ENCODE peak calls at places on chromosomes 12 and 14, in five cellular contexts. One of them, this sample, is unnamed.

GRCh38 chr12:51004504-51004903 is 21.7 kb downstream of the SLC11A2 start:
- DNase-seq in left lung: no peak
- DNase-seq in testis: no peak
- DNase-seq in CD8-positive, alpha-beta T cell: no peak
- DNase-seq in left ventricle myocardium inferior: no peak
- DNase-seq in this sample: no peak

GRCh38 chr12:131795688-131796410 is 32.3 kb upstream of the MMP17 start:
- DNase-seq in testis: no peak
- DNase-seq in left ventricle myocardium inferior: no peak
- DNase-seq in CD8-positive, alpha-beta T cell: no peak
- DNase-seq in left lung: peak; percentile 72
- DNase-seq in this sample: no peak

GRCh38 chr14:36975834-36976233 is 196.6 kb downstream of the SLC25A21 start:
- DNase-seq in CD8-positive, alpha-beta T cell: no peak
- DNase-seq in left lung: no peak
- DNase-seq in testis: no peak
- DNase-seq in left ventricle myocardium inferior: no peak
- DNase-seq in this sample: no peak

GRCh38 chr12:108647199-108647935 is 13.7 kb upstream of the SELPLG start:
- DNase-seq in CD8-positive, alpha-beta T cell: no peak
- DNase-seq in testis: no peak
- DNase-seq in left lung: no peak
- DNase-seq in left ventricle myocardium inferior: no peak
- DNase-seq in this sample: no peak

GRCh38 chr12:51911788-51912711 is 4.7 kb downstream of the ACVRL1 start:
- DNase-seq in testis: no peak
- DNase-seq in left ventricle myocardium inferior: no peak
- DNase-seq in CD8-positive, alpha-beta T cell: no peak
- DNase-seq in left lung: no peak
- DNase-seq in this sample: peak; percentile 45

GRCh38 chr12:31029916-31030562 is 43.6 kb upstream of the DDX11 start:
- DNase-seq in CD8-positive, alpha-beta T cell: no peak
- DNase-seq in left ventricle myocardium inferior: peak; percentile 69
- DNase-seq in left lung: peak; percentile 13
- DNase-seq in testis: peak; percentile 42
- DNase-seq in this sample: no peak

GRCh38 chr14:54942913-54943312 is 40.3 kb upstream of the GCH1 start:
- DNase-seq in testis: no peak
- DNase-seq in CD8-positive, alpha-beta T cell: no peak
- DNase-seq in left ventricle myocardium inferior: no peak
- DNase-seq in left lung: no peak
- DNase-seq in this sample: no peak

GRCh38 chr12:70741266-70741665 is 104.0 kb upstream of the PTPRB start:
- DNase-seq in left ventricle myocardium inferior: no peak
- DNase-seq in left lung: no peak
- DNase-seq in testis: no peak
- DNase-seq in CD8-positive, alpha-beta T cell: no peak
- DNase-seq in this sample: no peak

GRCh38 chr14:56648508-56649301 is 69.1 kb downstream of the TMEM260 start:
- DNase-seq in testis: no peak
- DNase-seq in left lung: no peak
- DNase-seq in CD8-positive, alpha-beta T cell: no peak
- DNase-seq in left ventricle myocardium inferior: no peak
- DNase-seq in this sample: no peak

GRCh38 chr12:77049767-77050353 is 15.5 kb downstream of the E2F7 start:
- DNase-seq in testis: no peak
- DNase-seq in left lung: no peak
- DNase-seq in left ventricle myocardium inferior: no peak
- DNase-seq in CD8-positive, alpha-beta T cell: no peak
- DNase-seq in this sample: no peak

GRCh38 chr12:6341439-6342139 is at the start of gene TNFRSF1A:
- DNase-seq in testis: peak; percentile 87
- DNase-seq in left ventricle myocardium inferior: peak; percentile 77
- DNase-seq in CD8-positive, alpha-beta T cell: peak; percentile 53
- DNase-seq in left lung: peak; percentile 88
- DNase-seq in this sample: peak; percentile 81

GRCh38 chr14:103562385-103563088 is at the start of the genes BAG5 and COA8:
- DNase-seq in left lung: peak; percentile 90
- DNase-seq in testis: peak; percentile 90
- DNase-seq in CD8-positive, alpha-beta T cell: peak; percentile 90
- DNase-seq in left ventricle myocardium inferior: peak; percentile 88
- DNase-seq in this sample: peak; percentile 85

GRCh38 chr12:16939871-16940306 is 333.9 kb upstream of the LMO3 start:
- DNase-seq in left ventricle myocardium inferior: no peak
- DNase-seq in testis: peak; percentile 82
- DNase-seq in CD8-positive, alpha-beta T cell: no peak
- DNase-seq in left lung: peak; percentile 43
- DNase-seq in this sample: peak; percentile 58

GRCh38 chr12:27289414-27289813 is 43.2 kb upstream of the BMAL2 start:
- DNase-seq in left lung: no peak
- DNase-seq in testis: no peak
- DNase-seq in left ventricle myocardium inferior: no peak
- DNase-seq in CD8-positive, alpha-beta T cell: no peak
- DNase-seq in this sample: no peak

GRCh38 chr14:82872494-82872893 is 1338.8 kb upstream of the SEL1L start:
- DNase-seq in testis: peak; percentile 22
- DNase-seq in left ventricle myocardium inferior: no peak
- DNase-seq in left lung: no peak
- DNase-seq in CD8-positive, alpha-beta T cell: no peak
- DNase-seq in this sample: no peak

GRCh38 chr12:130633771-130634170 is 82.3 kb downstream of the RIMBP2 start:
- DNase-seq in left ventricle myocardium inferior: no peak
- DNase-seq in testis: no peak
- DNase-seq in left lung: no peak
- DNase-seq in CD8-positive, alpha-beta T cell: no peak
- DNase-seq in this sample: peak; percentile 57

GRCh38 chr14:75452900-75453816 is 25.3 kb downstream of the JDP2 start:
- DNase-seq in left ventricle myocardium inferior: peak; percentile 64
- DNase-seq in CD8-positive, alpha-beta T cell: no peak
- DNase-seq in left lung: peak; percentile 75
- DNase-seq in testis: peak; percentile 65
- DNase-seq in this sample: peak; percentile 60

GRCh38 chr12:105257321-105257728 is 21.4 kb upstream of the APPL2 start:
- DNase-seq in testis: no peak
- DNase-seq in left ventricle myocardium inferior: no peak
- DNase-seq in CD8-positive, alpha-beta T cell: no peak
- DNase-seq in left lung: no peak
- DNase-seq in this sample: peak; percentile 74

GRCh38 chr12:105252901-105253300 is 16.9 kb upstream of the APPL2 start:
- DNase-seq in left lung: no peak
- DNase-seq in testis: no peak
- DNase-seq in left ventricle myocardium inferior: no peak
- DNase-seq in CD8-positive, alpha-beta T cell: no peak
- DNase-seq in this sample: no peak

GRCh38 chr12:105256011-105256410 is 20.0 kb upstream of the APPL2 start:
- DNase-seq in left ventricle myocardium inferior: no peak
- DNase-seq in left lung: no peak
- DNase-seq in CD8-positive, alpha-beta T cell: no peak
- DNase-seq in testis: no peak
- DNase-seq in this sample: no peak

GRCh38 chr12:105256921-105257320 is 20.9 kb upstream of the APPL2 start:
- DNase-seq in testis: no peak
- DNase-seq in CD8-positive, alpha-beta T cell: no peak
- DNase-seq in left lung: no peak
- DNase-seq in left ventricle myocardium inferior: no peak
- DNase-seq in this sample: no peak

DNA sequence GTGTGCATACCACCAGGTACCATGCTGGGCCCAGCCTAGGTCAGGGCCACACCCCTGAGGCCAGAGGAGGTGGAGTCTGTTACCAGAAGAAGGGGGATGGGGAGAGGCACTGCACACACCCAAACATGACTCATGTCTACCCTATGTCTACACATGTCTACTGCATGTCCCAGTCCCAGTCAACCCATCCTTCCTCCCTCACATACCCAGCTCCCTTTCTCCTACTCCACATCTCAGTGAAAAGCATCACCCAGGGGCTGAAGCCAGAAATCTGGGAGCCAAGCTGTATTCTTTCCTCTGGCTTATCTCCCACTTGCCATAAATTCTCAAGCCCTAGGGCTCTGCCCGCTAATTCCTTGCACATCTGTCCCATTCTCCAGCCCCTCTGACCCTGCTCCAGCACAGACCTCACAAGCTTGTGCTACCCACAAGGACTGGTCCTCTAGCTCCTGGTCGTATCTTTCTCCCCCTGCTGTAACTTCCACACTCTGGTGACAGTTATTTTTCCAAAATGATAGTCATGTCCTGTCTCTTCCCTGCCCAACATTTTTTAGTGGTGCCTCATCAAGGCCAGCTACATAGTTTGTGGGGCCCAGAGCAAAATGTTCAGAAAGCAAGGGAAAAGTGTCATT is 18.0 kb upstream of the APPL2 start:
- DNase-seq in left ventricle myocardium inferior: no peak
- DNase-seq in left lung: no peak
- DNase-seq in testis: no peak
- DNase-seq in CD8-positive, alpha-beta T cell: no peak
- DNase-seq in this sample: peak; percentile 67
- H3K4me3 ChIP-seq in left ventricle myocardium inferior: no peak overlapping the region
- H3K4me3 ChIP-seq in left lung: no peak overlapping the region
- H3K4me3 ChIP-seq in testis: no peak overlapping the region
- H3K4me3 ChIP-seq in CD8-positive, alpha-beta T cell: no peak overlapping the region
- H3K4me3 ChIP-seq in this sample: no peak overlapping the region

GRCh38 chr14:58796201-58796600 is 158.4 kb downstream of the DACT1 start:
- DNase-seq in left lung: no peak
- DNase-seq in testis: no peak
- DNase-seq in left ventricle myocardium inferior: no peak
- DNase-seq in CD8-positive, alpha-beta T cell: no peak
- DNase-seq in this sample: no peak
- H3K27me3 ChIP-seq in left lung: no peaks in the 10 kb centered on the region
- H3K27me3 ChIP-seq in testis: no peaks in the 10 kb centered on the region
- H3K27me3 ChIP-seq in left ventricle myocardium inferior: peaks cover 4% of the 10 kb centered on the region
- H3K27me3 ChIP-seq in CD8-positive, alpha-beta T cell: no peaks in the 10 kb centered on the region
- H3K27me3 ChIP-seq in this sample: no peaks in the 10 kb centered on the region

DNA sequence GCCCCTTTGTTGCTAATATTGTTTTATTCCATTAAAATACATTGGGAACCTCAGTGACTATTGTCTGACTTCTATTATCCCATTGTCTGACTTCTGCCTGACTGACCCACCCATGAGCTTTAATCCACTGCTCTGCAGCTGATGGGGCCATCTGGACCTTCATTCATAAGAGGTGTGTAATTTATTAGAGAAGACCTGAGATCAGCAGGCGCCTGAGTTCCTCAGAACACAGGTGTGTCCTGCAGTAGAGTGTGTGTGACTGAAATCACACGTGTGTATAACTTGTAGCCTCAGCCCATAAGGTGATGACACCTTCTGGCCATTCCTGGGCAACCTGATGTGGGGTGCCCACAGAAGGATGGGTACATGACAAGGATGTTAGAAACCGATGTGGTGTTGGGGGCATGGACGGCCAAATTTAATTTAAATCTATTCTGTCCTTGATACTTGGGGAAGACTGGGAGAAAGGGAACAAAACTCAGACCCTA is 821.0 kb downstream of the TMEM121 start:
- DNase-seq in CD8-positive, alpha-beta T cell: no peak
- DNase-seq in testis: no peak
- DNase-seq in left lung: no peak
- DNase-seq in left ventricle myocardium inferior: no peak
- DNase-seq in this sample: no peak
- H3K9me3 ChIP-seq in CD8-positive, alpha-beta T cell: no peaks in the 10 kb centered on the region
- H3K9me3 ChIP-seq in testis: no peaks in the 10 kb centered on the region
- H3K9me3 ChIP-seq in left lung: no peaks in the 10 kb centered on the region
- H3K9me3 ChIP-seq in left ventricle myocardium inferior: no peaks in the 10 kb centered on the region
- H3K9me3 ChIP-seq in this sample: no peaks in the 10 kb centered on the region

GRCh38 chr14:50389668-50390441 is 6.8 kb downstream of the CDKL1 start:
- DNase-seq in testis: no peak
- DNase-seq in left ventricle myocardium inferior: no peak
- DNase-seq in CD8-positive, alpha-beta T cell: no peak
- DNase-seq in left lung: no peak
- DNase-seq in this sample: no peak
- H3K4me3 ChIP-seq in testis: no peak overlapping the region
- H3K4me3 ChIP-seq in left ventricle myocardium inferior: no peak overlapping the region
- H3K4me3 ChIP-seq in CD8-positive, alpha-beta T cell: no peak overlapping the region
- H3K4me3 ChIP-seq in left lung: no peak overlapping the region
- H3K4me3 ChIP-seq in this sample: no peak overlapping the region

GRCh38 chr14:23297878-23298277 is 4.8 kb downstream of the PPP1R3E start:
- DNase-seq in left lung: no peak
- DNase-seq in CD8-positive, alpha-beta T cell: no peak
- DNase-seq in left ventricle myocardium inferior: no peak
- DNase-seq in testis: no peak
- DNase-seq in this sample: no peak
- H3K27me3 ChIP-seq in left lung: no peaks in the 10 kb centered on the region
- H3K27me3 ChIP-seq in CD8-positive, alpha-beta T cell: no peaks in the 10 kb centered on the region
- H3K27me3 ChIP-seq in left ventricle myocardium inferior: no peaks in the 10 kb centered on the region
- H3K27me3 ChIP-seq in testis: no peaks in the 10 kb centered on the region
- H3K27me3 ChIP-seq in this sample: no peaks in the 10 kb centered on the region

This sample was measured in MG63.